ENCODE peak calls at places on chromosome 5, in four cellular contexts. X, W, E and V are unnamed samples.

GRCh38 chr5:166991586-166991985 is 1299.9 kb upstream of the WWC1 start:
- DNase-seq in X (no peak), W (no peak), E (no peak), V (no peak)

GRCh38 chr5:176529824-176530195 is 7.4 kb downstream of the RNF44 start:
- DNase-seq in X (peak; percentile 91), W (no peak), E (no peak), V (no peak)

GRCh38 chr5:179337227-179338122 is 7.8 kb downstream of the ADAMTS2 start:
- DNase-seq in X (peak; percentile 61), W (no peak), E (no peak), V (no peak)

GRCh38 chr5:108271127-108271526 is 110.8 kb downstream of the FBXL17 start:
- DNase-seq in X (no peak), W (no peak), E (no peak), V (no peak)

GRCh38 chr5:112143684-112144083 is 275.4 kb downstream of the EPB41L4A start:
- DNase-seq in X (no peak), W (no peak), E (no peak), V (no peak)

GRCh38 chr5:67266654-67267350 is 70.2 kb upstream of the CD180 start:
- DNase-seq in X (no peak), W (no peak), E (no peak), V (no peak)

GRCh38 chr5:43000198-43000840 is 39.8 kb downstream of the ANXA2R start:
- DNase-seq in X (peak; percentile 76), W (no peak), E (no peak), V (no peak)

GRCh38 chr5:151068571-151069197 is 12.2 kb downstream of the TNIP1 start:
- DNase-seq in X (no peak), W (no peak), E (no peak), V (peak; percentile 69)

GRCh38 chr5:150113047-150113744 is 26.8 kb upstream of the CSF1R start:
- DNase-seq in X (peak; percentile 72), W (peak; percentile 62), E (no peak), V (no peak)

GRCh38 chr5:105195765-105196164 is 1633.2 kb upstream of the NUDT12 start:
- DNase-seq in X (no peak), W (no peak), E (no peak), V (no peak)

GRCh38 chr5:76679231-76679630 is 36.7 kb upstream of the F2R start:
- DNase-seq in X (no peak), W (no peak), E (no peak), V (no peak)

GRCh38 chr5:106397700-106398099 is 1273.0 kb downstream of the EFNA5 start:
- DNase-seq in X (no peak), W (no peak), E (no peak), V (peak; percentile 63)

GRCh38 chr5:170571885-170572284 is 68.1 kb downstream of the KCNIP1 start:
- DNase-seq in X (no peak), W (no peak), E (no peak), V (peak; percentile 20)

GRCh38 chr5:93620487-93621339 is 37.7 kb downstream of the NR2F1 start:
- DNase-seq in X (peak; percentile 93), W (peak; percentile 87), E (peak; percentile 89), V (peak; percentile 86)

GRCh38 chr5:151257731-151258715 is 5.0 kb downstream of the GM2A start:
- DNase-seq in X (peak; percentile 81), W (no peak), E (no peak), V (no peak)

GRCh38 chr5:120463991-120464626 is at the start of gene PRR16:
- DNase-seq in X (peak; percentile 85), W (peak; percentile 72), E (peak; percentile 83), V (peak; percentile 30)

GRCh38 chr5:150625164-150625535 is 15.3 kb upstream of the SYNPO start:
- DNase-seq in X (peak; percentile 85), W (peak; percentile 81), E (no peak), V (no peak)

GRCh38 chr5:159850192-159850573 is 66.1 kb upstream of the ADRA1B start:
- DNase-seq in X (no peak), W (no peak), E (no peak), V (peak; percentile 11)

GRCh38 chr5:64682608-64683007 is 7.7 kb upstream of the SHISAL2B start:
- DNase-seq in X (no peak), W (no peak), E (no peak), V (no peak)

GRCh38 chr5:171897231-171897630 is 109.2 kb downstream of the FBXW11 start:
- DNase-seq in X (no peak), W (no peak), E (no peak), V (no peak)

GRCh38 chr5:163395794-163396193 is 41.6 kb upstream of the CCNG1 start:
- DNase-seq in X (no peak), W (no peak), E (no peak), V (no peak)

GRCh38 chr5:43691275-43691674 is 88.3 kb downstream of the NNT start:
- DNase-seq in X (no peak), W (no peak), E (no peak), V (no peak)

GRCh38 chr5:159073030-159073429 is 26.7 kb downstream of the EBF1 start:
- DNase-seq in X (no peak), W (no peak), E (no peak), V (no peak)

GRCh38 chr5:151660616-151661015 is 26.1 kb downstream of the SPARC start:
- DNase-seq in X (no peak), W (no peak), E (no peak), V (no peak)

GRCh38 chr5:132747064-132747692 is at the start of gene CCNI2:
- DNase-seq in X (peak; percentile 85), W (peak; percentile 75), E (peak; percentile 32), V (no peak)

GRCh38 chr5:16808936-16809815 is 126.9 kb downstream of the MYO10 start:
- DNase-seq in X (no peak), W (no peak), E (no peak), V (no peak)

GRCh38 chr5:153661897-153662296 is 171.4 kb downstream of the GRIA1 start:
- DNase-seq in X (no peak), W (no peak), E (no peak), V (no peak)

GRCh38 chr5:43348964-43349363 is 35.8 kb upstream of the HMGCS1 start:
- DNase-seq in X (no peak), W (no peak), E (no peak), V (no peak)

GRCh38 chr5:172188893-172189692 is 1.1 kb upstream of the STK10 start:
- DNase-seq in X (peak; percentile 79), W (no peak), E (no peak), V (peak; percentile 75)

GRCh38 chr5:112923148-112923917 is 1.3 kb upstream of the REEP5 start:
- DNase-seq in X (no peak), W (no peak), E (no peak), V (no peak)

GRCh38 chr5:57243286-57244137 is 69.7 kb downstream of the GPBP1 start:
- DNase-seq in X (no peak), W (no peak), E (no peak), V (no peak)
- H3K4me1 ChIP-seq in X (peaks cover 4% of the 10 kb centered on the region), W (no peaks in the 10 kb centered on the region), E (no peaks in the 10 kb centered on the region), V (no peaks in the 10 kb centered on the region)

GRCh38 chr5:79074641-79075040 is 5.1 kb downstream of the BHMT2 start:
- DNase-seq in X (no peak), W (no peak), E (no peak), V (no peak)

GRCh38 chr5:79070002-79070567 is 518 bp downstream of the BHMT2 start:
- DNase-seq in X (no peak), W (no peak), E (peak; percentile 42), V (no peak)

DNA sequence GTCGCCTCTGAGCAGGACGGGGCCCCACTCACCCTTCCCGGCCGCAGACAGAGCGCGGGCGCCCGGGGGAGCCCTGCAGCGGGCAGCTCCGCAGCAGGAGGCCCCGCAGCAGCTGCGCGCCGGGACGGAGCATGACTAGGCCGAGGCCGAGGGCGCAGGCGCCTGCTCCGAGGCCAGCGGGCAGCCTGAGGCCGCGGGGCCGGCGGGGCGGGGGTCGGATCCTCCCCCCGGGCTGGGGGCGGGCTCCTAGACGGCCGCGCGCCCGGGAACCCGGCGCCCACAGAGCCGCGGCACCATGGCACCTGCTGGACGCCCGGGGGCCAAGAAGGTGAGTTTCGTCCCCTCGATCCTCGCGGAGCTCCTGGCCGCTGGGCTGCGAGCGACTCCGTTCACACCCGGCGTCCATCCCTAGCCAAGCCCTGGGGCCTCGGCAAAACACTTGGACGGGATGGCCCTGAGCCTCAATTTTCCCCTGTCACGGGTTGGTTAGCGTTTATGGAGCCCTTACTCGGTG is at the start of the genes BHMT2 and DMGDH:
- DNase-seq in X (no peak), W (no peak), E (no peak), V (no peak)
- H3K4me3 ChIP-seq in X (peak within 1 kb of the TSS; percentile 19), W (peak within 1 kb of the TSS; percentile 41), E (no peak within 1 kb of the TSS), V (no peak within 1 kb of the TSS)

DNA sequence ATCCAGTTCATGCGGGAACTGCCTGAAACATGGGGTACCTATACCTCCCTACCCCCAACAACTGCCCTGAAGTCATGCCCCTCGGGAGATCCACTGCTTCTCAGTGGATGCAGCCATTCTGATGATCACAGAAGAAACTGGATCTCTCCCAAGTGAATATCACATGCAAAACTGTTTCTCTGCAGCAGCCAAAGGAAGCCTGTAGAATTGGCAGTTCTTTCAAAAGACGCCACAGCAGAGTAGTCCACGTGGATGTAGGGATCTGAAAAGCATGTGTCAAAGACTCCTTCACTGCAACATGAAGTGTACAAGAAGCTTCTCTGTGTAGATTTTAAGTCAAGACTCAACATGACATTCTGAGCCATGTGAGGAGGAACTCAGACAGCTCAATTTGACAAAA is 286.7 kb downstream of the NR3C1 start:
- DNase-seq in X (no peak), W (no peak), E (no peak), V (no peak)
- H3K4me1 ChIP-seq in X (peaks cover 10% of the 10 kb centered on the region), W (peaks cover 5% of the 10 kb centered on the region), E (no peaks in the 10 kb centered on the region), V (peaks cover 18% of the 10 kb centered on the region)

DNA sequence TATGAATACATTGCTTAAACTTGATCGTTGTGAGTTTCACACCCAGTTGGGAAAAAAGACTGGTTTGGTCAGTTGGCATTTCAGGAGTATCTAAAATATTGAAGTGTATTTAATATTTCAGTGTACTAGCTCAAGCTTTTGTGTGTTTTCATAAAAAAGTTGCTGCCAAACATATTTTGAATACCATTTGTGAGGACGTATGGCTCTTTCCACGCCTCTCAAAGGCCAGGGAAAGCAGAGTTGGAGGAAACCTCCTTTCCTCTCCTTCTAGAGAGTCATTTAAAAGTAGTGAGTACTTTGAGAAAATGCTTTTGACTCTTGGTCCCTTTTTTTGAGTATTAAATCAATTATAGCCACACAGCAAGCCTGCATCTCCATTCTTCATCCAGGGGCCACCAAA is 43.2 kb upstream of the ANKRD33B start:
- DNase-seq in X (no peak), W (no peak), E (no peak), V (no peak)
- H3K4me3 ChIP-seq in X (no peak overlapping the region), W (no peak overlapping the region), E (no peak overlapping the region), V (no peak overlapping the region)

GRCh38 chr5:620152-620551 is 8.0 kb downstream of the CEP72 start:
- DNase-seq in X (peak; percentile 47), W (no peak), E (no peak), V (no peak)

GRCh38 chr5:619444-619843 is 7.3 kb downstream of the CEP72 start:
- DNase-seq in X (peak; percentile 67), W (peak; percentile 58), E (no peak), V (no peak)

GRCh38 chr5:617896-618295 is 5.8 kb downstream of the CEP72 start:
- DNase-seq in X (peak; percentile 21), W (peak; percentile 10), E (no peak), V (no peak)

GRCh38 chr5:618450-618849 is 6.3 kb downstream of the CEP72 start:
- DNase-seq in X (peak; percentile 35), W (peak; percentile 29), E (no peak), V (no peak)

GRCh38 chr5:616342-617039 is 4.4 kb downstream of the CEP72 start:
- DNase-seq in X (peak; percentile 62), W (peak; percentile 56), E (peak; percentile 7), V (no peak)
- H3K4me1 ChIP-seq in X (peaks cover 17% of the 10 kb centered on the region), W (peaks cover 7% of the 10 kb centered on the region), E (no peaks in the 10 kb centered on the region), V (no peaks in the 10 kb centered on the region)

GRCh38 chr5:127813633-127814171 is 110.5 kb downstream of the CCDC192 start:
- DNase-seq in X (no peak), W (no peak), E (no peak), V (peak; percentile 52)
- H3K4me3 ChIP-seq in X (no peak overlapping the region), W (no peak overlapping the region), E (no peak overlapping the region), V (no peak overlapping the region)